ENCODE peak calls at places on chromosome 14, in five cellular contexts. V, Z, G, Q and T are unnamed samples.

GRCh38 chr14:83294941-83295340 is 1761.3 kb upstream of the SEL1L start:
- DNase-seq in V (no peak), Z (no peak), G (no peak), Q (no peak), T (no peak)

GRCh38 chr14:22657861-22658260 is 13.7 kb upstream of the OR6J1 start:
- DNase-seq in Q (no peak), V (no peak), G (no peak), Z (no peak), T (no peak)

GRCh38 chr14:91839754-91840153 is 27.6 kb downstream of the TC2N start:
- DNase-seq in Q (no peak), G (no peak), Z (no peak), V (no peak), T (no peak)

GRCh38 chr14:95008445-95009217 is 148.7 kb downstream of the DICER1 start:
- DNase-seq in Z (no peak), G (no peak), Q (no peak), V (no peak), T (no peak)

GRCh38 chr14:64704145-64704742 is at the start of gene PLEKHG3:
- DNase-seq in Q (peak), Z (no peak), G (no peak), V (peak), T (peak)

GRCh38 chr14:53055003-53055402 is 98.1 kb downstream of the DDHD1 start:
- DNase-seq in V (no peak), Z (peak), Q (no peak), G (no peak), T (peak)

GRCh38 chr14:94523265-94523664 is 14.0 kb upstream of the SERPINA12 start:
- DNase-seq in G (no peak), Z (no peak), Q (no peak), V (no peak), T (no peak)

GRCh38 chr14:95513261-95513660 is 3.2 kb downstream of the SYNE3 start:
- DNase-seq in G (no peak), V (no peak), Q (no peak), Z (no peak), T (no peak)

GRCh38 chr14:91135039-91135438 is 21.2 kb downstream of the DGLUCY start:
- DNase-seq in Z (no peak), V (no peak), G (no peak), Q (no peak), T (no peak)

GRCh38 chr14:99853206-99853605 is 60.0 kb downstream of the EML1 start:
- DNase-seq in G (no peak), Z (no peak), Q (no peak), V (no peak), T (no peak)

GRCh38 chr14:61460853-61461611 is 139.7 kb downstream of the PRKCH start:
- DNase-seq in Z (no peak), Q (no peak), V (no peak), G (peak), T (no peak)

GRCh38 chr14:54806616-54807015 is 96.0 kb downstream of the GCH1 start:
- DNase-seq in Q (no peak), V (no peak), G (no peak), Z (no peak), T (no peak)

GRCh38 chr14:33184587-33184986 is 245.9 kb downstream of the NPAS3 start:
- DNase-seq in Q (no peak), V (no peak), Z (no peak), G (no peak), T (no peak)